ENCODE peak calls at places on chromosome 18, in eight cellular contexts. X is DND-41; Y is brain microvascular endothelial cell; O is suprapubic skin; D is CD8-positive, alpha-beta T cell; Q is A549; E is Karpas-422; Z is kidney. P is an unnamed sample.

GRCh38 chr18:36075862-36076587 is 8.7 kb upstream of the RPRD1A start:
- DNase-seq in X (no peak), D (no peak), Y (peak), O (no peak), E (no peak), Z (no peak), Q (peak), P (no peak)

GRCh38 chr18:54829856-54830255 is 1.6 kb downstream of the RAB27B start:
- DNase-seq in O (no peak), Z (no peak), Q (no peak), X (no peak), E (no peak), D (no peak), Y (no peak), P (no peak)

GRCh38 chr18:36629095-36629604 is 199.7 kb downstream of the TPGS2 start:
- DNase-seq in E (no peak), Z (no peak), X (no peak), Q (no peak), Y (no peak), D (no peak), O (no peak), P (no peak)

GRCh38 chr18:6022840-6023239 is 127.5 kb upstream of the TMEM200C start:
- DNase-seq in Q (no peak), Z (no peak), D (no peak), O (no peak), Y (no peak), X (no peak), E (no peak), P (no peak)

GRCh38 chr18:7117390-7118355 is at the start of gene LAMA1:
- DNase-seq in Q (no peak), Y (no peak), O (no peak), D (no peak), X (no peak), Z (peak), E (no peak), P (no peak)

GRCh38 chr18:72667932-72668331 is 123.8 kb upstream of the CBLN2 start:
- DNase-seq in Y (no peak), E (no peak), Q (no peak), D (no peak), O (no peak), X (no peak), Z (no peak), P (no peak)

GRCh38 chr18:74196220-74197119 is 48.1 kb downstream of the TIMM21 start:
- DNase-seq in Z (no peak), E (peak), O (no peak), Q (peak), Y (peak), D (peak), X (peak), P (no peak)

GRCh38 chr18:67525328-67526110 is 9.0 kb upstream of the DSEL start:
- DNase-seq in E (no peak), D (no peak), Z (no peak), X (no peak), Y (peak), O (no peak), Q (peak), P (peak)

GRCh38 chr18:62505669-62506494 is 16.9 kb upstream of the ZCCHC2 start:
- DNase-seq in O (no peak), D (peak), Z (no peak), X (peak), Y (no peak), E (peak), Q (no peak), P (no peak)

GRCh38 chr18:50654211-50654610 is 94.3 kb downstream of the MAPK4 start:
- DNase-seq in Y (no peak), Q (no peak), D (no peak), E (no peak), X (no peak), O (no peak), Z (no peak), P (no peak)

GRCh38 chr18:36942264-36942663 is 113.3 kb downstream of the KIAA1328 start:
- DNase-seq in E (peak), O (no peak), Z (no peak), Q (peak), X (peak), D (no peak), Y (peak), P (no peak)

GRCh38 chr18:37465922-37466321 is 99.7 kb downstream of the CELF4 start:
- DNase-seq in Z (no peak), Q (no peak), Y (no peak), E (no peak), D (no peak), X (no peak), O (no peak), P (no peak)

GRCh38 chr18:78082776-78083175 is 833.1 kb downstream of the GALR1 start:
- DNase-seq in Z (no peak), D (no peak), E (no peak), X (no peak), Q (no peak), O (no peak), Y (no peak), P (no peak)

GRCh38 chr18:42798606-42799005 is 316.9 kb downstream of the RIT2 start:
- DNase-seq in O (no peak), Q (no peak), E (no peak), D (no peak), X (no peak), Z (no peak), Y (no peak), P (no peak)

GRCh38 chr18:74589820-74590219 is 7.8 kb upstream of the ZNF407 start:
- DNase-seq in X (no peak), Q (no peak), Z (no peak), O (no peak), Y (no peak), D (no peak), E (no peak), P (no peak)

GRCh38 chr18:13629841-13630747 is 96.3 kb downstream of the FAM210A start:
- DNase-seq in Z (no peak), X (peak), D (peak), Y (peak), O (peak), Q (peak), E (peak), P (peak)

GRCh38 chr18:32714571-32715148 is 58.2 kb downstream of the KLHL14 start:
- DNase-seq in Q (peak), Z (no peak), X (peak), Y (peak), E (peak), O (no peak), D (no peak), P (peak)

GRCh38 chr18:80105369-80106167 is 3.5 kb upstream of the ADNP2 start:
- DNase-seq in E (no peak), Y (no peak), Z (no peak), X (no peak), D (no peak), Q (no peak), O (no peak), P (no peak)

GRCh38 chr18:65919018-65919417 is 168.2 kb downstream of the CDH7 start:
- DNase-seq in X (no peak), Q (no peak), O (no peak), Z (no peak), D (no peak), Y (no peak), E (no peak), P (no peak)

GRCh38 chr18:63322908-63323634 is 3.5 kb upstream of the BCL2 start:
- DNase-seq in O (no peak), D (peak), Z (no peak), X (peak), Q (peak), Y (peak), E (peak), P (peak)

GRCh38 chr18:42068030-42068429 is 113.0 kb downstream of the PIK3C3 start:
- DNase-seq in O (no peak), Y (no peak), D (no peak), X (no peak), E (no peak), Z (no peak), Q (no peak), P (no peak)

GRCh38 chr18:57772387-57772799 is 30.7 kb downstream of the ATP8B1 start:
- DNase-seq in Z (no peak), Y (no peak), X (no peak), D (no peak), O (no peak), Q (peak), E (no peak), P (no peak)

GRCh38 chr18:9814431-9814830 is 71.3 kb upstream of the TXNDC2 start:
- DNase-seq in Y (peak), Z (no peak), E (no peak), Q (peak), X (no peak), O (no peak), D (no peak), P (no peak)

GRCh38 chr18:12842459-12843380 is 41.3 kb downstream of the PTPN2 start:
- DNase-seq in E (no peak), X (no peak), O (no peak), D (no peak), Y (no peak), Q (no peak), Z (no peak), P (no peak)

GRCh38 chr18:48680339-48680738 is 141.5 kb downstream of the CTIF start:
- DNase-seq in Z (peak), O (no peak), X (no peak), D (no peak), Q (no peak), Y (no peak), E (no peak), P (peak)
- H3K27ac ChIP-seq in Z (peak), O (peak), X (peak), D (no peak), Q (no peak), Y (no peak), E (no peak), P (peak)

DNA sequence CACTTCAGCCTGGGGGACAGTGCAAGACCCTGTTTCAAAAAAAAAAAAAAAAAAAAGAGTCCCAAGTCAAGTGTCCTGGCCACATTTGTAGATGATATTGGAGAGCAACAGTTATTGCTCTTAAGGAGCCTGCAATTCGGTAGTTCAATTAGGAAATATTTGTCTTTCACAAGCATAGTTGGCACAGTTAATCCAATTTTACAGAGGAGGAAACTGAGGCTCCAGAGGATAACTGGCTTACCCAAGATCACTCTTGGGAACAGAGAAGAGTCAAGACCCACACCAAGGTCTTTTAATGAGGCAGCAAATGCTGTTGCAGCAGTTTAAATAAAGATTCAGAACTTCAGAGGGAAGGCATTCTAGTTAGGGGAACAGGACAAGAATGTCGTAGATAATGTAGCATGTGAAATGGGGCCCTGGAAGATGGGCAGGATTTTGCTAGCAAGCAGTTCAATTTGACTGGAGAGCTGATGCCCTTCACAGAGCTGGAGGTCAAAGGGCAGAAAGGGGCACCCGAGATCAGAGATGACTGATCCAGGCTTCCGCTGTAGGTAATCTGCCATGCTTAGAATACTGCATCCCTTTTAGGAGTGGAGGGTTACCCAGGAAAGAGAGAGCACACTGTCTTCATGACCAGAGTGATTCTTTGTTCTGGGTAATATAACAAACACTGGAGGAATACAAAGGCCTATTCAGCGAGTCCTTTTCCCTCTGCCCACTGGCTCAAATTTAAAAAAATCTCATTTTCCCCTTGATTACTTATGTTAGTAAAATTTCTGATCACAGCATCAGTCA is 3.0 kb downstream of the NPC1 start:
- DNase-seq in Y (no peak), Q (no peak), O (no peak), Z (no peak), D (no peak), X (no peak), E (no peak), P (peak)
- H3K27ac ChIP-seq in Y (no peak), Q (peak), O (peak), Z (no peak), D (no peak), X (no peak), E (no peak), P (peak)

DNA sequence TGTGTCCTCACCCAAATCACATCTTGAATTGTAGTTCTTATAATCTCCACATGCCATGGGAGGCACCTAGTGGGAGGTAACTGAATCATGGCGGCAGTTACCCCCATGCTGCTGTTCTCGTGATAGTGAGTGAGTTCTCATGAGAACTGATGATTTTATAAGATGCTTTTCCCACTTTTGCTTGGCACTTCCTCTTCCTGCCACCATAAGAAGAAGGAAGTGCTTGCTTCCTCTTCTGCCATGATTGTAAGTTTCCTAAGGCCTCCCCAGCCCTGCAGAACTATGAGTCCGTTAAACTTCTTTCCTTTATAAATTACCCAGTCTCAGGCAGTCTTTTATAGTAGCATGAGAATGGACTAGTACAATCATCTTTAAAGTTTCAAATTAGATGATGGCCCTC is 902.4 kb upstream of the PIK3C3 start:
- DNase-seq in X (no peak), E (no peak), Q (no peak), Y (no peak), O (no peak), D (no peak), Z (no peak), P (no peak)
- H3K27ac ChIP-seq in X (no peak), E (no peak), Q (no peak), Y (no peak), O (no peak), D (no peak), Z (no peak), P (no peak)

GRCh38 chr18:3104190-3105054 is 91.5 kb upstream of the LPIN2 start:
- DNase-seq in Y (no peak), E (no peak), Q (no peak), Z (no peak), D (no peak), X (no peak), O (no peak), P (no peak)
- H3K27ac ChIP-seq in Y (no peak), E (no peak), Q (no peak), Z (no peak), D (no peak), X (no peak), O (no peak), P (no peak)

GRCh38 chr18:76455015-76455676 is 39.9 kb downstream of the ZNF516 start:
- DNase-seq in Z (no peak), X (no peak), Y (no peak), D (no peak), O (peak), Q (no peak), E (no peak), P (no peak)
- H3K27ac ChIP-seq in Z (no peak), X (no peak), Y (no peak), D (no peak), O (no peak), Q (peak), E (peak), P (no peak)

GRCh38 chr18:11095674-11096293 is 53.6 kb downstream of the PIEZO2 start:
- DNase-seq in Q (no peak), X (no peak), D (no peak), E (no peak), Y (no peak), O (no peak), Z (no peak), P (no peak)
- H3K27ac ChIP-seq in Q (no peak), X (no peak), D (no peak), E (no peak), Y (no peak), O (no peak), Z (peak), P (no peak)